ENCODE peak calls at places on chromosomes 5 and 9, in four cellular contexts. One of them, this sample, is unnamed.

GRCh38 chr5:140073296-140073695 is 30.2 kb upstream of the NRG2 start:
- DNase-seq in CD8-positive, alpha-beta T cell: no peak
- DNase-seq in NCI-H1694 treated with DMSO at 0.1 percent for 48 hours: no peak
- DNase-seq in iPS-NIHi11: no peak
- DNase-seq in this sample: peak

GRCh38 chr9:75149841-75150241 is 61.5 kb downstream of the OSTF1 start:
- DNase-seq in CD8-positive, alpha-beta T cell: no peak
- DNase-seq in iPS-NIHi11: no peak
- DNase-seq in NCI-H1694 treated with DMSO at 0.1 percent for 48 hours: no peak
- DNase-seq in this sample: no peak

GRCh38 chr9:108521063-108521462 is 334.7 kb downstream of the ACTL7B start:
- DNase-seq in CD8-positive, alpha-beta T cell: no peak
- DNase-seq in iPS-NIHi11: no peak
- DNase-seq in NCI-H1694 treated with DMSO at 0.1 percent for 48 hours: no peak
- DNase-seq in this sample: peak

GRCh38 chr5:63053019-63053638 is 474.5 kb downstream of the LRRC70 start:
- DNase-seq in CD8-positive, alpha-beta T cell: no peak
- DNase-seq in iPS-NIHi11: no peak
- DNase-seq in NCI-H1694 treated with DMSO at 0.1 percent for 48 hours: no peak
- DNase-seq in this sample: no peak

GRCh38 chr5:138966236-138966985 is 91.3 kb upstream of the LRRTM2 start:
- DNase-seq in iPS-NIHi11: no peak
- DNase-seq in CD8-positive, alpha-beta T cell: no peak
- DNase-seq in NCI-H1694 treated with DMSO at 0.1 percent for 48 hours: no peak
- DNase-seq in this sample: no peak

GRCh38 chr9:132141364-132141947 is 20.4 kb upstream of the NTNG2 start:
- DNase-seq in NCI-H1694 treated with DMSO at 0.1 percent for 48 hours: no peak
- DNase-seq in iPS-NIHi11: peak
- DNase-seq in CD8-positive, alpha-beta T cell: no peak
- DNase-seq in this sample: peak

GRCh38 chr9:129968690-129969485 is 74.1 kb downstream of the FNBP1 start:
- DNase-seq in CD8-positive, alpha-beta T cell: no peak
- DNase-seq in iPS-NIHi11: no peak
- DNase-seq in NCI-H1694 treated with DMSO at 0.1 percent for 48 hours: no peak
- DNase-seq in this sample: peak

GRCh38 chr5:138541511-138541910 is 1.5 kb downstream of the ETF1 start:
- DNase-seq in CD8-positive, alpha-beta T cell: no peak
- DNase-seq in iPS-NIHi11: no peak
- DNase-seq in NCI-H1694 treated with DMSO at 0.1 percent for 48 hours: no peak
- DNase-seq in this sample: peak

GRCh38 chr5:143653256-143653655 is 158.7 kb upstream of the HMHB1 start:
- DNase-seq in CD8-positive, alpha-beta T cell: no peak
- DNase-seq in NCI-H1694 treated with DMSO at 0.1 percent for 48 hours: no peak
- DNase-seq in iPS-NIHi11: no peak
- DNase-seq in this sample: no peak

GRCh38 chr5:80623911-80624457 is 30.5 kb upstream of the MSH3 start:
- DNase-seq in iPS-NIHi11: no peak
- DNase-seq in CD8-positive, alpha-beta T cell: no peak
- DNase-seq in NCI-H1694 treated with DMSO at 0.1 percent for 48 hours: no peak
- DNase-seq in this sample: no peak

GRCh38 chr9:34636791-34637355 is 714 bp downstream of the SIGMAR1 start:
- DNase-seq in CD8-positive, alpha-beta T cell: no peak
- DNase-seq in iPS-NIHi11: no peak
- DNase-seq in NCI-H1694 treated with DMSO at 0.1 percent for 48 hours: no peak
- DNase-seq in this sample: no peak

GRCh38 chr9:94787268-94787667 is 60.8 kb downstream of the AOPEP start:
- DNase-seq in iPS-NIHi11: no peak
- DNase-seq in NCI-H1694 treated with DMSO at 0.1 percent for 48 hours: no peak
- DNase-seq in CD8-positive, alpha-beta T cell: no peak
- DNase-seq in this sample: no peak

GRCh38 chr5:77560677-77561263 is 68.7 kb upstream of the WDR41 start:
- DNase-seq in CD8-positive, alpha-beta T cell: no peak
- DNase-seq in iPS-NIHi11: peak
- DNase-seq in NCI-H1694 treated with DMSO at 0.1 percent for 48 hours: peak
- DNase-seq in this sample: peak

GRCh38 chr5:164191240-164191639 is 685.8 kb downstream of the MAT2B start:
- DNase-seq in iPS-NIHi11: no peak
- DNase-seq in NCI-H1694 treated with DMSO at 0.1 percent for 48 hours: no peak
- DNase-seq in CD8-positive, alpha-beta T cell: no peak
- DNase-seq in this sample: no peak

GRCh38 chr5:140554454-140554853 is 2.8 kb downstream of the SRA1 start:
- DNase-seq in CD8-positive, alpha-beta T cell: no peak
- DNase-seq in NCI-H1694 treated with DMSO at 0.1 percent for 48 hours: no peak
- DNase-seq in iPS-NIHi11: no peak
- DNase-seq in this sample: peak

GRCh38 chr5:109146611-109147010 is 263.2 kb downstream of the PJA2 start:
- DNase-seq in iPS-NIHi11: no peak
- DNase-seq in NCI-H1694 treated with DMSO at 0.1 percent for 48 hours: peak
- DNase-seq in CD8-positive, alpha-beta T cell: no peak
- DNase-seq in this sample: no peak

GRCh38 chr5:114391321-114391720 is 29.5 kb downstream of the KCNN2 start:
- DNase-seq in NCI-H1694 treated with DMSO at 0.1 percent for 48 hours: no peak
- DNase-seq in iPS-NIHi11: no peak
- DNase-seq in CD8-positive, alpha-beta T cell: no peak
- DNase-seq in this sample: peak

GRCh38 chr5:79069488-79070001 is at the start of the genes BHMT2 and DMGDH:
- DNase-seq in NCI-H1694 treated with DMSO at 0.1 percent for 48 hours: no peak
- DNase-seq in iPS-NIHi11: peak
- DNase-seq in CD8-positive, alpha-beta T cell: no peak
- DNase-seq in this sample: peak

GRCh38 chr5:110342683-110343082 is 383.8 kb downstream of the TMEM232 start:
- DNase-seq in CD8-positive, alpha-beta T cell: no peak
- DNase-seq in iPS-NIHi11: no peak
- DNase-seq in NCI-H1694 treated with DMSO at 0.1 percent for 48 hours: no peak
- DNase-seq in this sample: no peak

This sample was measured in EL.